ENCODE peak calls at places on chromosomes 5 and 9, in six cellular contexts. One of them, this sample, is unnamed.

GRCh38 chr5:141973871-141974595 is 5.1 kb downstream of the RNF14 start:
- DNase-seq in endothelial cell: no peak
- DNase-seq in choroid plexus epithelial cell: peak
- DNase-seq in PC-3: peak
- DNase-seq in MM.1S: no peak
- DNase-seq in vagina: no peak
- DNase-seq in this sample: no peak

GRCh38 chr5:1106385-1107166 is 5.3 kb downstream of the SLC12A7 start:
- DNase-seq in endothelial cell: no peak
- DNase-seq in choroid plexus epithelial cell: no peak
- DNase-seq in PC-3: no peak
- DNase-seq in MM.1S: no peak
- DNase-seq in vagina: no peak
- DNase-seq in this sample: no peak

GRCh38 chr5:167964529-167964928 is 326.9 kb upstream of the WWC1 start:
- DNase-seq in endothelial cell: no peak
- DNase-seq in choroid plexus epithelial cell: no peak
- DNase-seq in PC-3: no peak
- DNase-seq in MM.1S: no peak
- DNase-seq in vagina: no peak
- DNase-seq in this sample: no peak

GRCh38 chr9:98536542-98537173 is 172.1 kb downstream of the GABBR2 start:
- DNase-seq in endothelial cell: peak
- DNase-seq in choroid plexus epithelial cell: peak
- DNase-seq in PC-3: peak
- DNase-seq in MM.1S: no peak
- DNase-seq in vagina: peak
- DNase-seq in this sample: no peak

GRCh38 chr9:8428389-8428788 is 628.8 kb upstream of the DMAC1 start:
- DNase-seq in endothelial cell: no peak
- DNase-seq in choroid plexus epithelial cell: no peak
- DNase-seq in PC-3: no peak
- DNase-seq in MM.1S: peak
- DNase-seq in vagina: no peak
- DNase-seq in this sample: no peak

GRCh38 chr5:107805166-107805565 is 134.4 kb upstream of the EFNA5 start:
- DNase-seq in endothelial cell: no peak
- DNase-seq in choroid plexus epithelial cell: no peak
- DNase-seq in PC-3: no peak
- DNase-seq in MM.1S: no peak
- DNase-seq in vagina: no peak
- DNase-seq in this sample: no peak

GRCh38 chr5:150112211-150113046 is 26.1 kb upstream of the CSF1R start:
- DNase-seq in endothelial cell: no peak
- DNase-seq in choroid plexus epithelial cell: peak
- DNase-seq in PC-3: peak
- DNase-seq in MM.1S: no peak
- DNase-seq in vagina: no peak
- DNase-seq in this sample: no peak

GRCh38 chr5:160508780-160509361 is 87.2 kb downstream of the PTTG1 start:
- DNase-seq in endothelial cell: peak
- DNase-seq in choroid plexus epithelial cell: peak
- DNase-seq in PC-3: peak
- DNase-seq in MM.1S: peak
- DNase-seq in vagina: no peak
- DNase-seq in this sample: peak

GRCh38 chr9:87515588-87516221 is 18.0 kb downstream of the DAPK1 start:
- DNase-seq in endothelial cell: no peak
- DNase-seq in choroid plexus epithelial cell: peak
- DNase-seq in PC-3: no peak
- DNase-seq in MM.1S: no peak
- DNase-seq in vagina: no peak
- DNase-seq in this sample: no peak

GRCh38 chr5:14851067-14851422 is 20.5 kb downstream of the ANKH start:
- DNase-seq in endothelial cell: no peak
- DNase-seq in choroid plexus epithelial cell: no peak
- DNase-seq in PC-3: no peak
- DNase-seq in MM.1S: no peak
- DNase-seq in vagina: no peak
- DNase-seq in this sample: no peak

GRCh38 chr5:174071484-174071883 is 26.0 kb downstream of the NSG2 start:
- DNase-seq in endothelial cell: no peak
- DNase-seq in choroid plexus epithelial cell: no peak
- DNase-seq in PC-3: no peak
- DNase-seq in MM.1S: peak
- DNase-seq in vagina: no peak
- DNase-seq in this sample: no peak

DNA sequence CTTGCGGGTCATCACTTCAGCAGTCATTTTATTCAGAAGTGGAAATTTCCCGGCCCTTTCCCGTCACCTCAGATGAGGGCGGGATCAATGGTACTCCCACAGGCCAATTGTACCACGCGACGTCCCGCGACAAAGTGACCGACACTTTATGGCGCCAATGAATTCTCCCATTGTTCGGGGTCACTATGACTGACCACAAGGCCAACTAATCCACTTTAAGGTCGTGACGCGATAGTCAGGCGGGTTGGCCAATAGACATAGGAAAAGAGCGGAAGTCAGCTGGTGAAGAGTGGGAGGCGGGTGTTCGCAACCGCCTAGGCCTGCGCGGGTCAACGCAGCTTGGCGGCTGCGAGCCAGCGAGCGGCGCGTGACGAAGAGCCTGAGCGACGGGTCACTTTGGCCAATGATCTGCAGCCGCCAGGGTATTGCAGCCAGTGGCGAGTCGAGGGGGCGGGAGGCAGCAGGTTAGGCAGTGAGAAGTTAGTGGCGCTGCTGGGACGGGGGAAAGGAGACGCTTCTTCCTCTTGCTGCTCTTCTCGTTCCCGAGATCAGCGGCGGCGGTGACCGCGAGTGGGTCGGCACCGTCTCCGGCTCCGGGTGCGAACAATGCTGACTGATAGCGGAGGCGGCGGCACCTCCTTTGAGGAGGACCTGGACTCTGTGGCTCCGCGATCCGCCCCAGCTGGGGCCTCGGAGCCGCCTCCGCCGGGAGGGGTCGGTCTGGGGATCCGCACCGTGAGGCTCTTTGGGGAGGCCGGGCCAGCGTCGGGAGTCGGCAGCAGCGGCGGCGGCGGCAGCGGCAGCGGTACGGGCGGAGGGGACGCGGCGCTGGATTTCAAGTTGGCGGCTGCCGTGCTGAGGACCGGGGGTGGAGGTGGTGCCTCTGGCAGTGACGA is at the start of gene ANKHD1:
- DNase-seq in endothelial cell: peak
- DNase-seq in choroid plexus epithelial cell: peak
- DNase-seq in PC-3: peak
- DNase-seq in MM.1S: peak
- DNase-seq in vagina: peak
- DNase-seq in this sample: peak
- TF ChIP-seq CTCF in endothelial cell: no peak
- TF ChIP-seq CTCF in choroid plexus epithelial cell: no peak
- TF ChIP-seq CTCF in PC-3: no peak
- TF ChIP-seq CTCF in MM.1S: no peak
- TF ChIP-seq CTCF in vagina: no peak
- TF ChIP-seq CTCF in this sample: no peak

DNA sequence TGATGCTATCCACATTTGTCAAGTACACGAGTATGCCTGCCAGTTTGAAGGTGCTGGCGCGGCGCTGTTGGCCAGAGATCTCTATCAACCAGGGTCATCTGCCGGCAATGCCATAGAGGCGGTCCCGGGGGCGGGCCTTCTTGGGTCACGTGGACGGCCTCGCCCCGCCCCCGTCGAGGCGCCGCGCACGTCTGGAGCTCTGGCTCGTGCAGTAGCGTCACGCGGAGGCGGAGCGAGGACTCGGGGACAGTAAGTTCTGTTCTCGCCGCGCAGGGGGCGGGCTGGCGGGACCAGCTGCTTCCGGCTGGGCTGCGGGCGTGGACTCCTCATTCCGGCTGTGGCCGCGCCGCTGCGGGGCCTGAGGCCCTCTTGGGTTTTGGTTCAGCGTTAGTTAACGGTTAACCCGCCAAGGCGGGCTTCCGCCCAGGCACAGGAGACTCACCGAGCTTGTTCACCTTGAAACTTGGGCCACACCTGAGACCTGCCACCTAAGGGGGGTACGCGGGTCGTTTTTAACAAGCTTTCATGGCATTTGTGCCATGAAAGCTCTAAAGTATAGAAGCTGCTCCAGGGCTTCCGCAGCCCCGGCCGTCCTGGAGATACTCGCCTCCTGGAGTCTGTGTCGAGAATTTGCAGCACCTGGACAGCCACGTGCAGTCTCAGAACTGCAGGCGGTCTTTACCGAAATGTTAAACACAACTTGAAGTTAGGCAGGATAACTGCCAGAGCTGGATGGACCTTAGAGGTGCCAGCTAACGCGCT is at the start of gene RFESD:
- DNase-seq in endothelial cell: peak
- DNase-seq in choroid plexus epithelial cell: peak
- DNase-seq in PC-3: peak
- DNase-seq in MM.1S: peak
- DNase-seq in vagina: no peak
- DNase-seq in this sample: peak
- TF ChIP-seq CTCF in endothelial cell: no peak
- TF ChIP-seq CTCF in choroid plexus epithelial cell: peak
- TF ChIP-seq CTCF in PC-3: peak
- TF ChIP-seq CTCF in MM.1S: peak
- TF ChIP-seq CTCF in vagina: no peak
- TF ChIP-seq CTCF in this sample: peak

DNA sequence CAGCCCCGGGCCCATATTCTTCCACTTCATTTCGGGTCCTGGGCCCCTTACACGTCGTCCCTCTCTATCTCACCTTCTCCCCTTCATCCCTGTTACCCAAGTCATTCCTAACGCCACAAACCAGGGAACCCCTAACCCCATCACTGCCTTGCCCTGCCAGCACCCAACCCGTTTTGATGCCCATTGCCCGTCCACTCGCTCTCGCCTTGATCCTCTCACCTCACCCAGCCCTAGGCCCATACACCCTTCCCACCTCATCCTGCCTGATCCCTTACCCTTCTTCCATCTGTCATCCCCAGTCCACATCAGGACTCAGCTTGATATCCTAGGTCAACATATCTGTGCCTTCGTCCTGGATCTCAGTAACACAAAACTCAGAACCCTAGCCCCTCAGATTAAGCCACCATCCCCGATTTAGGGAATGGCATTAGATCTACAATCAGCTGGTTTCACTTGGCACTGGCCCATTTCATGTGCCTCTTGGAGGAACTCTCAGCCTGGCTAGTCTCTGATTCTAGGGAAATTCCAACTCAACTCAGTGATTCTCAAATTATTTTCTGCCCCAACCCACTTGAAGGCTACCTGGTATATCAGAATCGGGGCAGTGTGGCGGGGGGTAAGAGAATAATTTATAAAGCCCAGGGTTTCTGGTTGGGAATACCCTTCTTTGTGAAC is 499 bp downstream of the CHMP5 start:
- DNase-seq in endothelial cell: no peak
- DNase-seq in choroid plexus epithelial cell: peak
- DNase-seq in PC-3: no peak
- DNase-seq in MM.1S: no peak
- DNase-seq in vagina: no peak
- DNase-seq in this sample: no peak
- TF ChIP-seq CTCF in endothelial cell: no peak
- TF ChIP-seq CTCF in choroid plexus epithelial cell: no peak
- TF ChIP-seq CTCF in PC-3: no peak
- TF ChIP-seq CTCF in MM.1S: no peak
- TF ChIP-seq CTCF in vagina: no peak
- TF ChIP-seq CTCF in this sample: no peak

GRCh38 chr5:177306674-177307543 is 3.3 kb downstream of the PRELID1 start:
- DNase-seq in endothelial cell: no peak
- DNase-seq in choroid plexus epithelial cell: peak
- DNase-seq in PC-3: no peak
- DNase-seq in MM.1S: no peak
- DNase-seq in vagina: no peak
- DNase-seq in this sample: no peak
- TF ChIP-seq CTCF in endothelial cell: no peak
- TF ChIP-seq CTCF in choroid plexus epithelial cell: peak
- TF ChIP-seq CTCF in PC-3: no peak
- TF ChIP-seq CTCF in MM.1S: no peak
- TF ChIP-seq CTCF in vagina: no peak
- TF ChIP-seq CTCF in this sample: no peak

DNA sequence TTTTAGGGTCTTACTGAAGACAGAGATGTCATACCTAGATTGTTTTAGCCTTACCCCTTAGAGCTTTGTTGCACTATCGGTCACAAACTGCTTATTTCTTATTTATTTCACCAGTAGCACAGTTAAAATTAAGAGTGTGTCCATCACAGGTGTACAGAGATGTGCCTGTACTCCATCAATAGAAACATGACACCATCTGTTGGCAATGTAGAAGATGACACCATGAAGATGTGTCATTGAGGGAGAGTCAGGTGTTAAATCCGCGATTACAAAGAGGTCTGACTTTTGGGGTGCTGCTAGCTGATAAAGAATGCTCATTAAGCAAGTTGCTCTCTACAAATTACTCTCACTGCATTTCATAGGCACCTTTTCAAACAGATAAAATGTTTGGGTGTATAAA is 164.4 kb downstream of the SMARCA2 start:
- DNase-seq in endothelial cell: no peak
- DNase-seq in choroid plexus epithelial cell: no peak
- DNase-seq in PC-3: no peak
- DNase-seq in MM.1S: peak
- DNase-seq in vagina: no peak
- DNase-seq in this sample: no peak
- TF ChIP-seq CTCF in endothelial cell: no peak
- TF ChIP-seq CTCF in choroid plexus epithelial cell: no peak
- TF ChIP-seq CTCF in PC-3: no peak
- TF ChIP-seq CTCF in MM.1S: peak
- TF ChIP-seq CTCF in vagina: no peak
- TF ChIP-seq CTCF in this sample: no peak

DNA sequence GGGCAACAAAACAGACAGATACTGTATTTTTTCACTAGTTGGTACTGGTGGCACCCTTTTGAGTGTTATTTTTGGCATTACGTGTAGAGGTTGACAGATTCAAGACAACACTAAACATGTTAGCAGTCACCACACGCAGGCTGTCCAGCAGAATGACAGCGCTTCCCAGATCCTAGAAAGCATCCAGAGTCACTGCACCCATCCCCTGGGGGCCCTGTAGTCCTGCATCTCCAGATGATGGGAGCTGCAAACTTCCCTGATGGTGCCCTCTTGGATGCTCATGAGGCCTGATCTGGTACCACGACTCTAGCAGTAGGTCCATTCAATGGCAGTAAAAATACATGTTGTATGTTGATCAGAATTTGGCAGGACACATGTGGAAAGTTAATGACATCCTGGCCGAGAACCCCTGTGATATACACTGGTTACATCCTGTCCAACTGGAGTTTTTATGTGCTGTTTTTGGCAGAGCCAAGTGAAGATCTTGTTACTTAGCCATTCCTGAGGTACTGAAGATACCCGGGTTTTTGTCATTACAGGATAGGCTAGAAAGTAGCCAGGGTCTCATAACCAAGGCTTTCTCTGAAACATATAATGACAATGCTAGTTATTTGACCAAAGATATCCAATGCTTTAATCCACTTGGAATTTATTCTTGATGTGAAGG is 1.6 kb upstream of the ABL1 start:
- DNase-seq in endothelial cell: no peak
- DNase-seq in choroid plexus epithelial cell: peak
- DNase-seq in PC-3: peak
- DNase-seq in MM.1S: no peak
- DNase-seq in vagina: no peak
- DNase-seq in this sample: no peak
- TF ChIP-seq CTCF in endothelial cell: no peak
- TF ChIP-seq CTCF in choroid plexus epithelial cell: no peak
- TF ChIP-seq CTCF in PC-3: no peak
- TF ChIP-seq CTCF in MM.1S: no peak
- TF ChIP-seq CTCF in vagina: no peak
- TF ChIP-seq CTCF in this sample: no peak

GRCh38 chr5:21810737-21811316 is 1042.3 kb downstream of the CDH12 start:
- DNase-seq in endothelial cell: no peak
- DNase-seq in choroid plexus epithelial cell: peak
- DNase-seq in PC-3: peak
- DNase-seq in MM.1S: peak
- DNase-seq in vagina: no peak
- DNase-seq in this sample: no peak
- TF ChIP-seq CTCF in endothelial cell: peak
- TF ChIP-seq CTCF in choroid plexus epithelial cell: peak
- TF ChIP-seq CTCF in PC-3: peak
- TF ChIP-seq CTCF in MM.1S: peak
- TF ChIP-seq CTCF in vagina: no peak
- TF ChIP-seq CTCF in this sample: peak